ENCODE peak calls at places on chromosome 5, in ten cellular contexts. V, W, J, U, N, I, S, L, M and B are unnamed samples.

GRCh38 chr5:54701179-54701578 is 183.6 kb downstream of the SNX18 start:
- DNase-seq in J (no peak), S (no peak), V (peak), W (peak), L (peak), N (peak), U (no peak), M (no peak), I (peak), B (no peak)

GRCh38 chr5:14265574-14265973 is 122.4 kb downstream of the TRIO start:
- DNase-seq in U (no peak), I (peak), M (no peak), W (no peak), S (no peak), N (peak), V (no peak), J (no peak), L (no peak), B (no peak)

GRCh38 chr5:6389946-6390530 is 11.7 kb upstream of the MED10 start:
- DNase-seq in W (no peak), J (no peak), U (no peak), M (no peak), N (no peak), V (no peak), L (no peak), I (no peak), S (no peak), B (no peak)

GRCh38 chr5:56585973-56586740 is 229.2 kb upstream of the MAP3K1 start:
- DNase-seq in W (peak), J (no peak), M (peak), N (peak), I (no peak), U (no peak), S (no peak), L (peak), V (no peak), B (no peak)

GRCh38 chr5:17021363-17021932 is 85.4 kb upstream of the MYO10 start:
- DNase-seq in I (peak), L (no peak), V (no peak), J (no peak), W (no peak), N (no peak), U (no peak), S (no peak), M (no peak), B (no peak)

GRCh38 chr5:77627869-77628674 is 10.4 kb downstream of the OTP start:
- DNase-seq in N (no peak), V (no peak), S (no peak), J (no peak), U (no peak), L (no peak), I (no peak), W (no peak), M (no peak), B (no peak)

GRCh38 chr5:57539281-57539701 is 56.7 kb upstream of the ACTBL2 start:
- DNase-seq in V (no peak), S (no peak), M (no peak), N (no peak), W (no peak), J (no peak), I (no peak), U (no peak), L (no peak), B (no peak)

GRCh38 chr5:172766287-172767104 is 4.5 kb downstream of the DUSP1 start:
- DNase-seq in N (peak), U (no peak), J (no peak), W (peak), V (peak), L (peak), I (peak), M (peak), S (peak), B (no peak)

GRCh38 chr5:102048940-102049339 is 247.1 kb downstream of the SLCO4C1 start:
- DNase-seq in U (no peak), M (no peak), W (no peak), V (no peak), S (no peak), J (no peak), I (no peak), N (no peak), L (no peak), B (no peak)

GRCh38 chr5:160341309-160341874 is 29.0 kb upstream of the CCNJL start:
- DNase-seq in V (no peak), U (no peak), I (no peak), N (no peak), M (no peak), J (no peak), S (no peak), L (no peak), W (no peak), B (no peak)

GRCh38 chr5:105619725-105620124 is 2051.0 kb downstream of the EFNA5 start:
- DNase-seq in S (no peak), I (no peak), L (no peak), N (no peak), V (no peak), U (no peak), J (no peak), W (no peak), M (no peak), B (no peak)

GRCh38 chr5:89324990-89325389 is 442.0 kb upstream of the MEF2C start:
- DNase-seq in S (no peak), N (no peak), M (no peak), W (no peak), I (no peak), V (no peak), L (no peak), U (no peak), J (no peak), B (no peak)

GRCh38 chr5:83776437-83777031 is 55.9 kb upstream of the HAPLN1 start:
- DNase-seq in L (no peak), M (no peak), I (no peak), J (no peak), W (no peak), S (no peak), U (no peak), N (peak), V (no peak), B (no peak)

GRCh38 chr5:32916648-32917047 is 205.5 kb downstream of the NPR3 start:
- DNase-seq in U (no peak), V (no peak), S (no peak), W (peak), J (no peak), I (peak), N (peak), M (no peak), L (peak), B (no peak)

GRCh38 chr5:95238560-95239325 is 46.2 kb downstream of the MCTP1 start:
- DNase-seq in I (peak), S (no peak), W (no peak), J (no peak), N (peak), U (no peak), L (no peak), M (no peak), V (no peak), B (no peak)

GRCh38 chr5:120055858-120056257 is 408.2 kb upstream of the PRR16 start:
- DNase-seq in U (no peak), M (no peak), I (peak), L (no peak), N (peak), V (no peak), S (no peak), J (no peak), W (no peak), B (no peak)

GRCh38 chr5:169161022-169161680 is 139.8 kb downstream of the SLIT3 start:
- DNase-seq in N (peak), S (peak), M (no peak), W (peak), V (peak), I (peak), J (no peak), L (peak), U (no peak), B (no peak)

GRCh38 chr5:170907758-170908157 is 45.9 kb downstream of the RANBP17 start:
- DNase-seq in S (no peak), J (no peak), U (no peak), L (no peak), W (no peak), M (no peak), I (peak), V (no peak), N (peak), B (no peak)

GRCh38 chr5:149961186-149961685 is 678 bp downstream of the SLC26A2 start:
- DNase-seq in V (no peak), I (no peak), L (no peak), M (no peak), W (no peak), U (no peak), J (no peak), S (no peak), N (no peak), B (no peak)

GRCh38 chr5:157267025-157267424 is 1.1 kb downstream of the CYFIP2 start:
- DNase-seq in J (no peak), M (no peak), V (no peak), N (no peak), L (no peak), I (no peak), U (no peak), W (no peak), S (no peak), B (no peak)

GRCh38 chr5:157269165-157269671 is 3.3 kb downstream of the CYFIP2 start:
- DNase-seq in M (no peak), U (peak), W (no peak), S (no peak), I (peak), J (no peak), N (no peak), L (no peak), V (peak), B (no peak)

GRCh38 chr5:157265714-157266285 is at the start of gene CYFIP2:
- DNase-seq in V (peak), J (peak), M (peak), W (peak), I (peak), N (no peak), L (peak), S (no peak), U (peak), B (peak)

GRCh38 chr5:157267766-157268480 is 2.0 kb downstream of the CYFIP2 start:
- DNase-seq in S (no peak), U (peak), J (no peak), L (no peak), W (no peak), M (peak), V (no peak), N (no peak), I (peak), B (no peak)

GRCh38 chr5:157266286-157267007 is 524 bp downstream of the CYFIP2 start:
- DNase-seq in M (no peak), V (peak), J (peak), U (peak), W (peak), S (no peak), L (no peak), I (no peak), N (no peak), B (peak)
- TF ChIP-seq CTCF in M (no peak), V (no peak), J (peak), U (no peak), W (no peak), S (no peak), L (no peak), I (no peak), N (no peak), B (peak)

GRCh38 chr5:96934291-96934694 is 1.6 kb upstream of the LNPEP start:
- DNase-seq in S (no peak), I (no peak), L (no peak), N (no peak), W (peak), U (peak), M (no peak), V (no peak), J (no peak), B (no peak)

GRCh38 chr5:96933764-96934163 is 2.1 kb upstream of the LNPEP start:
- DNase-seq in S (no peak), M (no peak), L (no peak), J (no peak), N (no peak), I (no peak), W (no peak), U (peak), V (no peak), B (no peak)

GRCh38 chr5:96935556-96936430 is at the start of gene LNPEP:
- DNase-seq in M (peak), W (peak), I (peak), J (peak), N (peak), V (peak), L (peak), S (peak), U (peak), B (peak)

GRCh38 chr5:96936431-96937221 is 746 bp downstream of the LNPEP start:
- DNase-seq in J (peak), V (peak), I (peak), N (no peak), U (peak), S (no peak), L (no peak), M (peak), W (peak), B (peak)

GRCh38 chr5:96934695-96935555 is 955 bp upstream of the LNPEP start:
- DNase-seq in S (peak), W (peak), L (peak), U (peak), N (peak), I (peak), J (peak), V (peak), M (peak), B (peak)
- TF ChIP-seq CTCF in S (no peak), W (no peak), L (peak), U (no peak), N (no peak), I (no peak), J (peak), V (no peak), M (no peak), B (no peak)

GRCh38 chr5:114360816-114361723 is 800 bp upstream of the KCNN2 start:
- DNase-seq in J (peak), S (no peak), W (peak), L (peak), N (no peak), V (no peak), M (peak), I (no peak), U (no peak), B (peak)
- TF ChIP-seq CTCF in J (peak), S (no peak), W (peak), L (no peak), N (no peak), V (no peak), M (peak), I (no peak), U (no peak), B (peak)

GRCh38 chr5:23139338-23140171 is 286.4 kb upstream of the CDH12 start:
- DNase-seq in I (peak), S (no peak), U (peak), M (no peak), J (no peak), V (no peak), L (no peak), N (peak), W (no peak), B (no peak)
- TF ChIP-seq CTCF in I (peak), S (no peak), U (peak), M (no peak), J (peak), V (peak), L (no peak), N (peak), W (no peak), B (peak)